ENCODE peak calls at places on chromosomes 11 and 22, in eight cellular contexts. One of them, this sample, is unnamed.
A peak's percentile ranks its signal among the peaks of the same experiment; 100 is the strongest.

GRCh38 chr11:7964261-7964660 is 986 bp downstream of the NLRP10 start:
- DNase-seq in activated CD4-positive, CD25-positive, alpha-beta regulatory T cell: no peak
- DNase-seq in IMR-90: peak; percentile 23
- DNase-seq in C1 segment of cervical spinal cord: no peak
- DNase-seq in activated CD4-positive, alpha-beta T cell treated with anti-CD3 and anti-CD28 coated beads, Interleukin-2, amount 10 ng/mL, durations not matched to agents 7 days and 5 days: no peak
- DNase-seq in NCI-H2081 treated with DMSO at 0.1 percent for 48 hours: no peak
- DNase-seq in iPS-NIHi11: no peak
- DNase-seq in psoas muscle: no peak
- DNase-seq in this sample: no peak

GRCh38 chr22:49419661-49420060 is 408.0 kb downstream of the BRD1 start:
- DNase-seq in activated CD4-positive, CD25-positive, alpha-beta regulatory T cell: no peak
- DNase-seq in IMR-90: no peak
- DNase-seq in C1 segment of cervical spinal cord: no peak
- DNase-seq in activated CD4-positive, alpha-beta T cell treated with anti-CD3 and anti-CD28 coated beads, Interleukin-2, amount 10 ng/mL, durations not matched to agents 7 days and 5 days: no peak
- DNase-seq in NCI-H2081 treated with DMSO at 0.1 percent for 48 hours: no peak
- DNase-seq in iPS-NIHi11: no peak
- DNase-seq in psoas muscle: no peak
- DNase-seq in this sample: no peak

GRCh38 chr11:35518766-35519165 is 6.7 kb downstream of the PAMR1 start:
- DNase-seq in activated CD4-positive, CD25-positive, alpha-beta regulatory T cell: no peak
- DNase-seq in IMR-90: no peak
- DNase-seq in C1 segment of cervical spinal cord: no peak
- DNase-seq in activated CD4-positive, alpha-beta T cell treated with anti-CD3 and anti-CD28 coated beads, Interleukin-2, amount 10 ng/mL, durations not matched to agents 7 days and 5 days: no peak
- DNase-seq in NCI-H2081 treated with DMSO at 0.1 percent for 48 hours: no peak
- DNase-seq in iPS-NIHi11: no peak
- DNase-seq in psoas muscle: no peak
- DNase-seq in this sample: peak; percentile 62

GRCh38 chr11:6219359-6219758 is 14.0 kb downstream of the C11orf42 start:
- DNase-seq in activated CD4-positive, CD25-positive, alpha-beta regulatory T cell: no peak
- DNase-seq in IMR-90: peak; percentile 90
- DNase-seq in C1 segment of cervical spinal cord: no peak
- DNase-seq in activated CD4-positive, alpha-beta T cell treated with anti-CD3 and anti-CD28 coated beads, Interleukin-2, amount 10 ng/mL, durations not matched to agents 7 days and 5 days: no peak
- DNase-seq in NCI-H2081 treated with DMSO at 0.1 percent for 48 hours: no peak
- DNase-seq in iPS-NIHi11: no peak
- DNase-seq in psoas muscle: peak; percentile 26
- DNase-seq in this sample: peak; percentile 91

GRCh38 chr22:19641983-19642451 is 72.3 kb upstream of the SEPTIN5 start:
- DNase-seq in activated CD4-positive, CD25-positive, alpha-beta regulatory T cell: no peak
- DNase-seq in IMR-90: no peak
- DNase-seq in C1 segment of cervical spinal cord: no peak
- DNase-seq in activated CD4-positive, alpha-beta T cell treated with anti-CD3 and anti-CD28 coated beads, Interleukin-2, amount 10 ng/mL, durations not matched to agents 7 days and 5 days: no peak
- DNase-seq in NCI-H2081 treated with DMSO at 0.1 percent for 48 hours: no peak
- DNase-seq in iPS-NIHi11: no peak
- DNase-seq in psoas muscle: no peak
- DNase-seq in this sample: no peak

GRCh38 chr11:44333271-44334218 is 23.6 kb upstream of the ALX4 start:
- DNase-seq in activated CD4-positive, CD25-positive, alpha-beta regulatory T cell: no peak
- DNase-seq in IMR-90: peak; percentile 25
- DNase-seq in C1 segment of cervical spinal cord: no peak
- DNase-seq in activated CD4-positive, alpha-beta T cell treated with anti-CD3 and anti-CD28 coated beads, Interleukin-2, amount 10 ng/mL, durations not matched to agents 7 days and 5 days: no peak
- DNase-seq in NCI-H2081 treated with DMSO at 0.1 percent for 48 hours: no peak
- DNase-seq in iPS-NIHi11: no peak
- DNase-seq in psoas muscle: no peak
- DNase-seq in this sample: no peak

GRCh38 chr22:39502789-39503464 is 837 bp downstream of the MIEF1 start:
- DNase-seq in activated CD4-positive, CD25-positive, alpha-beta regulatory T cell: no peak
- DNase-seq in IMR-90: peak; percentile 41
- DNase-seq in C1 segment of cervical spinal cord: no peak
- DNase-seq in activated CD4-positive, alpha-beta T cell treated with anti-CD3 and anti-CD28 coated beads, Interleukin-2, amount 10 ng/mL, durations not matched to agents 7 days and 5 days: no peak
- DNase-seq in NCI-H2081 treated with DMSO at 0.1 percent for 48 hours: no peak
- DNase-seq in iPS-NIHi11: peak; percentile 21
- DNase-seq in psoas muscle: no peak
- DNase-seq in this sample: peak; percentile 44

GRCh38 chr11:8811571-8811970 is 99.4 kb upstream of the AKIP1 start:
- DNase-seq in activated CD4-positive, CD25-positive, alpha-beta regulatory T cell: no peak
- DNase-seq in IMR-90: peak; percentile 72
- DNase-seq in C1 segment of cervical spinal cord: no peak
- DNase-seq in activated CD4-positive, alpha-beta T cell treated with anti-CD3 and anti-CD28 coated beads, Interleukin-2, amount 10 ng/mL, durations not matched to agents 7 days and 5 days: no peak
- DNase-seq in NCI-H2081 treated with DMSO at 0.1 percent for 48 hours: no peak
- DNase-seq in iPS-NIHi11: no peak
- DNase-seq in psoas muscle: no peak
- DNase-seq in this sample: peak; percentile 87

GRCh38 chr22:45972091-45972867 is 4.7 kb downstream of the WNT7B start:
- DNase-seq in activated CD4-positive, CD25-positive, alpha-beta regulatory T cell: no peak
- DNase-seq in IMR-90: no peak
- DNase-seq in C1 segment of cervical spinal cord: no peak
- DNase-seq in activated CD4-positive, alpha-beta T cell treated with anti-CD3 and anti-CD28 coated beads, Interleukin-2, amount 10 ng/mL, durations not matched to agents 7 days and 5 days: no peak
- DNase-seq in NCI-H2081 treated with DMSO at 0.1 percent for 48 hours: no peak
- DNase-seq in iPS-NIHi11: no peak
- DNase-seq in psoas muscle: no peak
- DNase-seq in this sample: no peak

GRCh38 chr11:125229006-125229405 is 64.5 kb downstream of the PKNOX2 start:
- DNase-seq in activated CD4-positive, CD25-positive, alpha-beta regulatory T cell: no peak
- DNase-seq in IMR-90: no peak
- DNase-seq in C1 segment of cervical spinal cord: no peak
- DNase-seq in activated CD4-positive, alpha-beta T cell treated with anti-CD3 and anti-CD28 coated beads, Interleukin-2, amount 10 ng/mL, durations not matched to agents 7 days and 5 days: no peak
- DNase-seq in NCI-H2081 treated with DMSO at 0.1 percent for 48 hours: no peak
- DNase-seq in iPS-NIHi11: no peak
- DNase-seq in psoas muscle: peak; percentile 50
- DNase-seq in this sample: no peak

GRCh38 chr11:120334332-120334731 is 1.9 kb upstream of the ARHGEF12 start:
- DNase-seq in activated CD4-positive, CD25-positive, alpha-beta regulatory T cell: no peak
- DNase-seq in IMR-90: no peak
- DNase-seq in C1 segment of cervical spinal cord: no peak
- DNase-seq in activated CD4-positive, alpha-beta T cell treated with anti-CD3 and anti-CD28 coated beads, Interleukin-2, amount 10 ng/mL, durations not matched to agents 7 days and 5 days: no peak
- DNase-seq in NCI-H2081 treated with DMSO at 0.1 percent for 48 hours: no peak
- DNase-seq in iPS-NIHi11: no peak
- DNase-seq in psoas muscle: no peak
- DNase-seq in this sample: no peak

GRCh38 chr11:130476200-130476921 is 27.9 kb downstream of the ADAMTS15 start:
- DNase-seq in activated CD4-positive, CD25-positive, alpha-beta regulatory T cell: no peak
- DNase-seq in IMR-90: peak; percentile 10
- DNase-seq in C1 segment of cervical spinal cord: no peak
- DNase-seq in activated CD4-positive, alpha-beta T cell treated with anti-CD3 and anti-CD28 coated beads, Interleukin-2, amount 10 ng/mL, durations not matched to agents 7 days and 5 days: no peak
- DNase-seq in NCI-H2081 treated with DMSO at 0.1 percent for 48 hours: no peak
- DNase-seq in iPS-NIHi11: no peak
- DNase-seq in psoas muscle: no peak
- DNase-seq in this sample: no peak

GRCh38 chr11:128522943-128523518 is 64.3 kb downstream of the ETS1 start:
- DNase-seq in activated CD4-positive, CD25-positive, alpha-beta regulatory T cell: no peak
- DNase-seq in IMR-90: no peak
- DNase-seq in C1 segment of cervical spinal cord: no peak
- DNase-seq in activated CD4-positive, alpha-beta T cell treated with anti-CD3 and anti-CD28 coated beads, Interleukin-2, amount 10 ng/mL, durations not matched to agents 7 days and 5 days: peak; percentile 73
- DNase-seq in NCI-H2081 treated with DMSO at 0.1 percent for 48 hours: no peak
- DNase-seq in iPS-NIHi11: no peak
- DNase-seq in psoas muscle: no peak
- DNase-seq in this sample: no peak

GRCh38 chr22:22576244-22576988 is 17.4 kb upstream of the PRAME start:
- DNase-seq in activated CD4-positive, CD25-positive, alpha-beta regulatory T cell: no peak
- DNase-seq in IMR-90: peak; percentile 24
- DNase-seq in C1 segment of cervical spinal cord: no peak
- DNase-seq in activated CD4-positive, alpha-beta T cell treated with anti-CD3 and anti-CD28 coated beads, Interleukin-2, amount 10 ng/mL, durations not matched to agents 7 days and 5 days: peak; percentile 20
- DNase-seq in NCI-H2081 treated with DMSO at 0.1 percent for 48 hours: no peak
- DNase-seq in iPS-NIHi11: peak; percentile 83
- DNase-seq in psoas muscle: peak; percentile 43
- DNase-seq in this sample: peak; percentile 22

GRCh38 chr22:37431366-37431765 is 4.1 kb upstream of the ELFN2 start:
- DNase-seq in activated CD4-positive, CD25-positive, alpha-beta regulatory T cell: no peak
- DNase-seq in IMR-90: peak; percentile 12
- DNase-seq in C1 segment of cervical spinal cord: no peak
- DNase-seq in activated CD4-positive, alpha-beta T cell treated with anti-CD3 and anti-CD28 coated beads, Interleukin-2, amount 10 ng/mL, durations not matched to agents 7 days and 5 days: no peak
- DNase-seq in NCI-H2081 treated with DMSO at 0.1 percent for 48 hours: no peak
- DNase-seq in iPS-NIHi11: no peak
- DNase-seq in psoas muscle: no peak
- DNase-seq in this sample: no peak

GRCh38 chr11:68445531-68446035 is 15.0 kb upstream of the PPP6R3 start:
- DNase-seq in activated CD4-positive, CD25-positive, alpha-beta regulatory T cell: no peak
- DNase-seq in IMR-90: no peak
- DNase-seq in C1 segment of cervical spinal cord: no peak
- DNase-seq in activated CD4-positive, alpha-beta T cell treated with anti-CD3 and anti-CD28 coated beads, Interleukin-2, amount 10 ng/mL, durations not matched to agents 7 days and 5 days: no peak
- DNase-seq in NCI-H2081 treated with DMSO at 0.1 percent for 48 hours: no peak
- DNase-seq in iPS-NIHi11: no peak
- DNase-seq in psoas muscle: no peak
- DNase-seq in this sample: no peak

GRCh38 chr11:122791411-122791810 is 46.9 kb upstream of the CRTAM start:
- DNase-seq in activated CD4-positive, CD25-positive, alpha-beta regulatory T cell: no peak
- DNase-seq in IMR-90: peak; percentile 47
- DNase-seq in C1 segment of cervical spinal cord: no peak
- DNase-seq in activated CD4-positive, alpha-beta T cell treated with anti-CD3 and anti-CD28 coated beads, Interleukin-2, amount 10 ng/mL, durations not matched to agents 7 days and 5 days: no peak
- DNase-seq in NCI-H2081 treated with DMSO at 0.1 percent for 48 hours: no peak
- DNase-seq in iPS-NIHi11: no peak
- DNase-seq in psoas muscle: no peak
- DNase-seq in this sample: peak; percentile 26

This sample was measured in fibroblast of gingiva.